ENCODE peak calls at places on chromosomes 16 and 17, in four cellular contexts. Q, Z, S and W are unnamed samples.

GRCh38 chr16:23836404-23837291 is 865 bp downstream of the PRKCB start:
- DNase-seq in Q (no peak), Z (peak), S (peak), W (no peak)

GRCh38 chr16:27174007-27174406 is 29.3 kb upstream of the KDM8 start:
- DNase-seq in Q (no peak), Z (peak), S (no peak), W (no peak)

GRCh38 chr16:23059433-23059832 is 89.8 kb downstream of the USP31 start:
- DNase-seq in Q (no peak), Z (no peak), S (no peak), W (no peak)

GRCh38 chr17:72512649-72513556 is 392.1 kb downstream of the SOX9 start:
- DNase-seq in Q (no peak), Z (no peak), S (no peak), W (no peak)

GRCh38 chr16:89615596-89616090 is 2.2 kb downstream of the DPEP1 start:
- DNase-seq in Q (no peak), Z (no peak), S (peak), W (no peak)

GRCh38 chr16:79600636-79601091 is at the start of gene MAF:
- DNase-seq in Q (peak), Z (peak), S (peak), W (peak)

GRCh38 chr17:2122641-2123302 is 67.9 kb downstream of the HIC1 start:
- DNase-seq in Q (peak), Z (no peak), S (no peak), W (peak)

GRCh38 chr16:78638371-78638770 is 538.9 kb downstream of the WWOX start:
- DNase-seq in Q (no peak), Z (no peak), S (no peak), W (no peak)

GRCh38 chr16:31435341-31436220 is 7.0 kb downstream of the ZNF843 start:
- DNase-seq in Q (no peak), Z (no peak), S (no peak), W (no peak)

GRCh38 chr17:33267279-33267790 is 25.8 kb downstream of the ASIC2 start:
- DNase-seq in Q (peak), Z (peak), S (no peak), W (no peak)

GRCh38 chr16:78925071-78925714 is 675.3 kb downstream of the MAF start:
- DNase-seq in Q (no peak), Z (peak), S (peak), W (no peak)

GRCh38 chr16:11394593-11394960 is 49.3 kb downstream of the RMI2 start:
- DNase-seq in Q (no peak), Z (no peak), S (no peak), W (no peak)

GRCh38 chr16:28311913-28312312 is 19.6 kb downstream of the SBK1 start:
- DNase-seq in Q (no peak), Z (no peak), S (no peak), W (no peak)

GRCh38 chr17:83064021-83064731 is 15.2 kb upstream of the METRNL start:
- DNase-seq in Q (no peak), Z (no peak), S (no peak), W (peak)

GRCh38 chr16:56477096-56477878 is 25.9 kb downstream of the OGFOD1 start:
- DNase-seq in Q (peak), Z (no peak), S (peak), W (no peak)
- H3K27ac ChIP-seq in Q (peak), Z (no peak), S (peak), W (no peak)

GRCh38 chr16:85027349-85027967 is at the start of gene KIAA0513:
- DNase-seq in Q (peak), Z (peak), S (peak), W (peak)
- H3K27ac ChIP-seq in Q (peak), Z (peak), S (peak), W (peak)

DNA sequence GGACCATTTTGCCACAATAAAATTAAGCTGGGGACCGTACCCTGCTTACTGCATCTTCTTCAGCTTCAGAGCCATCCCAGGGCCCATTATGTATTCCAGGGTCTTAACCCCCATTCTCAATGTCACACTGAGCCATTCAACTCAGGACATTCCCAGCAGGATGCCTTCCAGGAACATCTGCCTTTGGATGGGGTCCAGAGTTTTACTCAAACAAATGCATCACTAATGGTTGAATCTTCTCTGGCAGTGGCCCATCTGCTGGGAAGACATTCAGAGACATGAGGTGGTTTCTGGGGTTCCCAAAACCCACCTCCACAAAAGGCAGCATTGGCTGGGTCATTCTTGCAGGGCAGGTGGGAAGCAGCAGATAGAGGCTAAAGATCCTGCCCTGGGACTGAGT is 3.4 kb upstream of the SEC14L5 start:
- DNase-seq in Q (no peak), Z (no peak), S (no peak), W (no peak)
- H3K27ac ChIP-seq in Q (no peak), Z (no peak), S (no peak), W (no peak)

GRCh38 chr17:51764387-51764971 is 394.0 kb downstream of the CA10 start:
- DNase-seq in Q (peak), Z (peak), S (peak), W (peak)
- H3K27ac ChIP-seq in Q (no peak), Z (no peak), S (no peak), W (no peak)

GRCh38 chr17:9272506-9272905 is 251.2 kb downstream of the NTN1 start:
- DNase-seq in Q (no peak), Z (no peak), S (no peak), W (no peak)
- H3K27ac ChIP-seq in Q (no peak), Z (no peak), S (no peak), W (no peak)